ENCODE peak calls at places on chromosome 22, in nine cellular contexts. S is Peyer's patch, E is DND-41, X is heart right ventricle, T is K562, C is ovary, H is adrenal gland, N is cardiac muscle cell, Y is PC-3. D is an unnamed sample.

GRCh38 chr22:31240011-31240410 is 27.9 kb downstream of the LIMK2 start:
- DNase-seq in S (no peak), E (no peak), X (no peak), T (no peak), C (no peak), H (no peak), N (peak), Y (no peak), D (peak)

GRCh38 chr22:23789638-23790037 is 2.9 kb downstream of the SMARCB1 start:
- DNase-seq in S (peak), E (no peak), X (no peak), T (no peak), C (no peak), H (no peak), N (no peak), Y (no peak), D (no peak)

GRCh38 chr22:31083377-31083768 is 2.3 kb downstream of the SMTN start:
- DNase-seq in S (no peak), E (no peak), X (peak), T (no peak), C (peak), H (no peak), N (no peak), Y (no peak), D (no peak)

GRCh38 chr22:11613898-11614755 is 3913.9 kb upstream of the OR11H1 start:
- DNase-seq in S (no peak), E (no peak), X (no peak), T (no peak), C (no peak), H (no peak), N (no peak), Y (no peak), D (no peak)

GRCh38 chr22:46007003-46007847 is 30.3 kb upstream of the WNT7B start:
- DNase-seq in S (peak), E (no peak), X (peak), T (no peak), C (peak), H (peak), N (peak), Y (peak), D (peak)

GRCh38 chr22:50060441-50061140 is 2.5 kb upstream of the TTLL8 start:
- DNase-seq in S (no peak), E (no peak), X (no peak), T (no peak), C (no peak), H (no peak), N (no peak), Y (no peak), D (no peak)

GRCh38 chr22:36371920-36372319 is 15.8 kb downstream of the MYH9 start:
- DNase-seq in S (no peak), E (no peak), X (no peak), T (no peak), C (no peak), H (no peak), N (no peak), Y (no peak), D (no peak)

GRCh38 chr22:22015631-22016030 is 33.0 kb upstream of the TOP3B start:
- DNase-seq in S (no peak), E (no peak), X (no peak), T (no peak), C (no peak), H (no peak), N (no peak), Y (no peak), D (no peak)

GRCh38 chr22:46087816-46088277 is 62.5 kb upstream of the PPARA start:
- DNase-seq in S (peak), E (peak), X (peak), T (peak), C (peak), H (peak), N (peak), Y (no peak), D (peak)

GRCh38 chr22:48959496-48959895 is 868.2 kb downstream of the BRD1 start:
- DNase-seq in S (peak), E (no peak), X (no peak), T (no peak), C (no peak), H (peak), N (no peak), Y (no peak), D (no peak)

GRCh38 chr22:49016909-49017768 is 810.5 kb downstream of the BRD1 start:
- DNase-seq in S (peak), E (no peak), X (no peak), T (no peak), C (no peak), H (no peak), N (no peak), Y (no peak), D (no peak)

GRCh38 chr22:28142361-28142801 is 223.3 kb upstream of the PITPNB start:
- DNase-seq in S (no peak), E (no peak), X (no peak), T (no peak), C (no peak), H (peak), N (peak), Y (peak), D (peak)

GRCh38 chr22:26889794-26890193 is 232.4 kb downstream of the MIAT start:
- DNase-seq in S (no peak), E (no peak), X (no peak), T (no peak), C (no peak), H (no peak), N (no peak), Y (no peak), D (no peak)

GRCh38 chr22:48889887-48890692 is 937.6 kb downstream of the BRD1 start:
- DNase-seq in S (peak), E (no peak), X (no peak), T (no peak), C (peak), H (no peak), N (no peak), Y (no peak), D (no peak)

GRCh38 chr22:46661221-46661851 is 41.1 kb downstream of the GRAMD4 start:
- DNase-seq in S (no peak), E (no peak), X (no peak), T (no peak), C (no peak), H (peak), N (peak), Y (peak), D (peak)

GRCh38 chr22:49305215-49305965 is 522.3 kb downstream of the BRD1 start:
- DNase-seq in S (peak), E (peak), X (peak), T (peak), C (peak), H (peak), N (peak), Y (peak), D (no peak)

GRCh38 chr22:23067691-23068090 is 2.6 kb upstream of the GNAZ start:
- DNase-seq in S (no peak), E (no peak), X (peak), T (no peak), C (no peak), H (no peak), N (no peak), Y (peak), D (no peak)

GRCh38 chr22:22045576-22046335 is 63.2 kb upstream of the TOP3B start:
- DNase-seq in S (no peak), E (no peak), X (no peak), T (no peak), C (no peak), H (no peak), N (no peak), Y (no peak), D (no peak)

GRCh38 chr22:36323182-36323854 is 64.4 kb downstream of the MYH9 start:
- DNase-seq in S (no peak), E (no peak), X (peak), T (no peak), C (no peak), H (peak), N (peak), Y (no peak), D (peak)

GRCh38 chr22:27482414-27482813 is 319.1 kb downstream of the MN1 start:
- DNase-seq in S (no peak), E (no peak), X (no peak), T (no peak), C (no peak), H (no peak), N (no peak), Y (no peak), D (no peak)

GRCh38 chr22:33605201-33605600 is 315.1 kb downstream of the LARGE1 start:
- DNase-seq in S (no peak), E (no peak), X (no peak), T (no peak), C (no peak), H (no peak), N (no peak), Y (no peak), D (no peak)

GRCh38 chr22:44825310-44826150 is 73.2 kb downstream of the ARHGAP8 start:
- DNase-seq in S (no peak), E (no peak), X (no peak), T (no peak), C (no peak), H (no peak), N (no peak), Y (no peak), D (no peak)

GRCh38 chr22:45893516-45893915 is 83.4 kb downstream of the WNT7B start:
- DNase-seq in S (no peak), E (no peak), X (no peak), T (no peak), C (no peak), H (no peak), N (no peak), Y (peak), D (peak)

GRCh38 chr22:17217179-17217578 is 2.1 kb downstream of the ADA2 start:
- DNase-seq in S (no peak), E (peak), X (no peak), T (no peak), C (no peak), H (no peak), N (no peak), Y (no peak), D (no peak)

GRCh38 chr22:46674906-46675305 is 54.7 kb downstream of the GRAMD4 start:
- DNase-seq in S (no peak), E (no peak), X (no peak), T (no peak), C (no peak), H (no peak), N (no peak), Y (no peak), D (no peak)

GRCh38 chr22:49307870-49308269 is 519.8 kb downstream of the BRD1 start:
- DNase-seq in S (peak), E (no peak), X (no peak), T (no peak), C (peak), H (peak), N (no peak), Y (no peak), D (no peak)

GRCh38 chr22:44845191-44845590 is 92.8 kb downstream of the ARHGAP8 start:
- DNase-seq in S (no peak), E (no peak), X (no peak), T (no peak), C (no peak), H (no peak), N (no peak), Y (no peak), D (no peak)

GRCh38 chr22:17706451-17706900 is 67.8 kb downstream of the BID start:
- DNase-seq in S (no peak), E (peak), X (peak), T (peak), C (no peak), H (peak), N (peak), Y (peak), D (peak)

GRCh38 chr22:38271927-38272372 is 860 bp downstream of the TMEM184B start:
- DNase-seq in S (no peak), E (no peak), X (no peak), T (no peak), C (no peak), H (no peak), N (no peak), Y (peak), D (no peak)
- H3K27ac ChIP-seq in S (peak), E (peak), X (peak), T (peak), C (peak), H (peak), N (no peak), Y (no peak), D (peak)

GRCh38 chr22:29213481-29213880 is 7.8 kb downstream of the EMID1 start:
- DNase-seq in S (no peak), E (no peak), X (no peak), T (no peak), C (no peak), H (no peak), N (no peak), Y (no peak), D (no peak)

GRCh38 chr22:29215012-29215860 is 9.5 kb downstream of the EMID1 start:
- DNase-seq in S (no peak), E (no peak), X (no peak), T (no peak), C (peak), H (no peak), N (no peak), Y (no peak), D (no peak)

GRCh38 chr22:29216011-29216872 is 10.5 kb downstream of the EMID1 start:
- DNase-seq in S (no peak), E (no peak), X (no peak), T (no peak), C (peak), H (no peak), N (no peak), Y (no peak), D (no peak)

GRCh38 chr22:29212738-29213137 is 7.0 kb downstream of the EMID1 start:
- DNase-seq in S (no peak), E (no peak), X (no peak), T (no peak), C (peak), H (no peak), N (no peak), Y (no peak), D (no peak)

GRCh38 chr22:29214232-29214631 is 8.5 kb downstream of the EMID1 start:
- DNase-seq in S (no peak), E (no peak), X (no peak), T (no peak), C (no peak), H (no peak), N (no peak), Y (no peak), D (no peak)
- TF ChIP-seq CTCF in S (no peak), E (no peak), X (no peak), T (no peak), C (no peak), H (no peak), N (no peak), Y (no peak), D (no peak)

GRCh38 chr22:42365942-42366660 is 66.1 kb downstream of the NFAM1 start:
- DNase-seq in S (no peak), E (no peak), X (no peak), T (no peak), C (no peak), H (no peak), N (no peak), Y (no peak), D (no peak)

GRCh38 chr22:42364641-42365336 is 67.4 kb downstream of the NFAM1 start:
- DNase-seq in S (no peak), E (no peak), X (peak), T (no peak), C (no peak), H (no peak), N (peak), Y (no peak), D (peak)

GRCh38 chr22:42363851-42364250 is 68.4 kb downstream of the NFAM1 start:
- DNase-seq in S (no peak), E (no peak), X (no peak), T (no peak), C (no peak), H (no peak), N (no peak), Y (no peak), D (no peak)

GRCh38 chr22:42366815-42367581 is 65.2 kb downstream of the NFAM1 start:
- DNase-seq in S (no peak), E (no peak), X (no peak), T (no peak), C (no peak), H (no peak), N (no peak), Y (no peak), D (no peak)

DNA sequence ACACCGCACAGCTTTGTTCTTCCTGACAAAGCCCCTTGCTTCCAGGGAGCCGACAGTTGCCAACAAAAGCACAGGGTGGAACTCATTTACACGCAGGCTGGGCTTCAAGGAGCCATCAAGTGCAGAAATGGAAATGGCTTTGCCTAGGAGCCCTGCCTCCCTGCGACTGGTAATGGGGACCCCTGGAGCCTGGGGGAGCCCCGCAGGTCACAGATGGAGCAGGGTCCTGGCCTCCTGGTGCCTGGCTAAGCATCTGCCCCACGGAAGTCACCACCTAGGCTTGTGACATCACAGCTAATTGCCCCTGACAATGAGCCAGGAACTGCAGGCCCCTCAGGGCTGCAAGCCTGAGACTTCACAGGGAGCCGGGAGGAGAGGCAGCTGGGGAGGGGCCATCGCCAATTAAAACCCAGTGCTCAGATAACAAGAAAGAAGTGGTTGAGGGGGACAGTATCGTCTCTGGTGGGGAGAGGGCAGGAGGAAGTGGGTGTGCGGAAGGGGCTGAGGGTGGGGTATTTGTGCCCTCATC is 66.8 kb downstream of the NFAM1 start:
- DNase-seq in S (no peak), E (no peak), X (no peak), T (no peak), C (no peak), H (no peak), N (no peak), Y (no peak), D (no peak)
- H3K4me3 ChIP-seq in S (no peak), E (no peak), X (no peak), T (no peak), C (no peak), H (no peak), N (no peak), Y (no peak), D (no peak)

DNA sequence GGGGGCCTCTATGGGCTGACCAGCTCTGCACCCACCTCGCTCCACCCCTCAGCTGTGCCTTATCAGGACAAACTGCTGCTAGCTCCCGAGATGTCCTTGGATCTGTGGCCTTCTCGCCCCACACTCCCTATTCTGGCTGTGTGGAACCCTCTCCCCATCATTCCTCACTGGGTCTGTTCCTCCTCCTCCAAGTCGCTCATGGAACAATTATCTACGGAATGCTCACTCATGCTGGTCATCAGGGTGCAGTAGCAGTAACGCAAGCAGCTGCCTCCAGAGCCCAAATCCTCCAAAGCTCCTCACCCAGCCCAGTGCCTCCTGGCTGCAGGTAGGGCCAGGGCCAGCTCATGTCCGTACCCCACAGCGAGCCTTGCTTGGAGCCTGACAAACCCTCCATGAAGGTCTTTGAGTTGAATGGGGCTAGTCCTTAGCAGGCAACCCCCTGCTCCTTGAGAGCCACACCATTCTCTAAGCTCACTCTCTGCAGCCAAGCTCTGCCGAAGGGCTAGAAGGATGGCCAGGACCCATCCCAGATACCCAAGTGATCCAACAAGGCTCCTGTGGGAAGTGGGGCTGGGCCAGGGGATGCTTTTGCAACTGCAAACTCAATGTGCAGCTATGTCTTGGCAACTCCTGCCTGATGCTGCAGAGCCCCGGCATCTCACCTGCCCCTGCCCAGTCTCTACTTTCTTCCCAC is 977.8 kb downstream of the TBC1D22A start:
- DNase-seq in S (no peak), E (no peak), X (no peak), T (no peak), C (no peak), H (no peak), N (no peak), Y (no peak), D (no peak)
- H3K27ac ChIP-seq in S (no peak), E (no peak), X (no peak), T (no peak), C (no peak), H (no peak), N (no peak), Y (no peak), D (no peak)

GRCh38 chr22:29998627-29999026 is 81.6 kb upstream of the HORMAD2 start:
- DNase-seq in S (no peak), E (no peak), X (no peak), T (peak), C (no peak), H (no peak), N (no peak), Y (no peak), D (no peak)
- TF ChIP-seq CTCF in S (no peak), E (no peak), X (no peak), T (peak), C (no peak), H (no peak), N (no peak), Y (no peak), D (no peak)

GRCh38 chr22:19786264-19786585 is 25.6 kb downstream of the TBX1 start:
- DNase-seq in S (no peak), E (no peak), X (no peak), T (no peak), C (peak), H (no peak), N (no peak), Y (no peak), D (no peak)

GRCh38 chr22:19788661-19789225 is 28.2 kb downstream of the TBX1 start:
- DNase-seq in S (no peak), E (no peak), X (no peak), T (no peak), C (no peak), H (no peak), N (no peak), Y (no peak), D (no peak)

GRCh38 chr22:19787849-19788141 is 27.2 kb downstream of the TBX1 start:
- DNase-seq in S (no peak), E (no peak), X (no peak), T (no peak), C (peak), H (no peak), N (no peak), Y (no peak), D (no peak)

GRCh38 chr22:19785461-19786263 is 25.1 kb downstream of the TBX1 start:
- DNase-seq in S (no peak), E (no peak), X (no peak), T (no peak), C (no peak), H (no peak), N (no peak), Y (no peak), D (no peak)

GRCh38 chr22:19786959-19787848 is 26.6 kb downstream of the TBX1 start:
- DNase-seq in S (no peak), E (no peak), X (no peak), T (no peak), C (peak), H (no peak), N (no peak), Y (no peak), D (no peak)
- H3K4me3 ChIP-seq in S (no peak), E (no peak), X (no peak), T (no peak), C (no peak), H (no peak), N (no peak), Y (no peak), D (no peak)

DNA sequence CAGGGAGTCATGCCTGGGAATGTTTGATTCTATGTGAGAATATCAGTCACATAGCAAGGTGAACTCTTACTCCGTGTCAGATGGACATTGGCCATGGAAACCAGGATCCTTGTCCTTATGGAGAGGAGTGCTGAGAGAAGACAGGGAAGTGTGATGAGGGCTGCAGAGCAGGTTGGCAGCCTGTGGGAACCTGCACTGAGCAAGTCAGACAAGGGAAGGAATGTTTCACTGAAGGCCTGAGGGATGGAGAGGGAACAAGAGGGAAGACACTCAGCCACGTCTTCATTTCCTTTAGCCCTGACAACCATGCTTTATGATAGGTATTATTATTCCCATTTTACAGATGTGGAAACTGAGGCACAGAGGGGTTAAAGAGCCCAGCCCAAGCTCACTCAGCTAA is 38.4 kb upstream of the HORMAD2 start:
- DNase-seq in S (no peak), E (no peak), X (no peak), T (no peak), C (no peak), H (no peak), N (no peak), Y (no peak), D (no peak)
- H3K27ac ChIP-seq in S (no peak), E (no peak), X (no peak), T (no peak), C (no peak), H (no peak), N (no peak), Y (no peak), D (no peak)

D was measured in brain microvascular endothelial cell.